ENCODE peak calls at places on chromosomes 16 and 17, in six cellular contexts. X, H, V, Y, F and M are unnamed samples.

GRCh38 chr17:28385037-28385797 is 13.7 kb downstream of the SARM1 start:
- DNase-seq in X (no peak), H (peak), V (no peak), Y (peak), F (no peak), M (no peak)

GRCh38 chr17:82414548-82415281 is 3.4 kb upstream of the HEXD start:
- DNase-seq in X (peak), H (peak), V (peak), Y (peak), F (peak), M (no peak)

GRCh38 chr17:72338847-72339790 is 218.3 kb downstream of the SOX9 start:
- DNase-seq in X (no peak), H (peak), V (peak), Y (no peak), F (peak), M (no peak)

GRCh38 chr16:2003827-2004641 is 5.6 kb downstream of the ZNF598 start:
- DNase-seq in X (peak), H (peak), V (peak), Y (peak), F (peak), M (no peak)

GRCh38 chr17:50640701-50641338 is 6.1 kb downstream of the ABCC3 start:
- DNase-seq in X (no peak), H (no peak), V (peak), Y (no peak), F (no peak), M (no peak)

GRCh38 chr17:82120148-82120547 is 22.1 kb upstream of the FASN start:
- DNase-seq in X (no peak), H (no peak), V (no peak), Y (no peak), F (no peak), M (no peak)

GRCh38 chr17:34980681-34981537 is 597 bp downstream of the LIG3 start:
- DNase-seq in X (no peak), H (peak), V (peak), Y (peak), F (peak), M (peak)

GRCh38 chr17:55241097-55241496 is 23.7 kb upstream of the HLF start:
- DNase-seq in X (no peak), H (no peak), V (no peak), Y (no peak), F (no peak), M (no peak)

GRCh38 chr17:80101946-80102706 is 745 bp downstream of the GAA start:
- DNase-seq in X (no peak), H (peak), V (peak), Y (peak), F (peak), M (no peak)

GRCh38 chr16:81585785-81586184 is 141.2 kb downstream of the CMIP start:
- DNase-seq in X (no peak), H (no peak), V (no peak), Y (peak), F (no peak), M (no peak)

GRCh38 chr17:19024101-19025078 is 19.8 kb upstream of the FAM83G start:
- DNase-seq in X (no peak), H (no peak), V (no peak), Y (no peak), F (peak), M (peak)

GRCh38 chr17:61815863-61816523 is 47.3 kb downstream of the BRIP1 start:
- DNase-seq in X (no peak), H (no peak), V (no peak), Y (peak), F (no peak), M (no peak)

GRCh38 chr17:74427048-74427762 is 4.7 kb upstream of the GPRC5C start:
- DNase-seq in X (peak), H (peak), V (no peak), Y (peak), F (peak), M (no peak)

GRCh38 chr17:6455321-6455705 is 11.1 kb downstream of the PIMREG start:
- DNase-seq in X (peak), H (peak), V (peak), Y (peak), F (no peak), M (no peak)

GRCh38 chr17:51287412-51287811 is 27.1 kb downstream of the UTP18 start:
- DNase-seq in X (no peak), H (no peak), V (no peak), Y (no peak), F (no peak), M (no peak)

GRCh38 chr17:49676276-49676868 is 1.5 kb downstream of the SPOP start:
- DNase-seq in X (no peak), H (no peak), V (peak), Y (peak), F (peak), M (no peak)

GRCh38 chr17:66667491-66668030 is 167.4 kb upstream of the CACNG5 start:
- DNase-seq in X (no peak), H (no peak), V (no peak), Y (no peak), F (no peak), M (no peak)

GRCh38 chr17:64685705-64686104 is 23.6 kb upstream of the SMURF2 start:
- DNase-seq in X (no peak), H (no peak), V (no peak), Y (no peak), F (no peak), M (no peak)

GRCh38 chr17:31456814-31457213 is 65.3 kb downstream of the RAB11FIP4 start:
- DNase-seq in X (no peak), H (no peak), V (no peak), Y (no peak), F (no peak), M (no peak)

GRCh38 chr16:77434365-77435239 is at the start of gene ADAMTS18:
- DNase-seq in X (no peak), H (peak), V (no peak), Y (peak), F (no peak), M (no peak)

GRCh38 chr16:85045641-85046471 is 18.3 kb downstream of the KIAA0513 start:
- DNase-seq in X (no peak), H (no peak), V (no peak), Y (no peak), F (no peak), M (no peak)

GRCh38 chr17:17528696-17529652 is 32.8 kb upstream of the RASD1 start:
- DNase-seq in X (no peak), H (peak), V (no peak), Y (no peak), F (no peak), M (no peak)

GRCh38 chr16:84423416-84423837 is 55.1 kb downstream of the ATP2C2 start:
- DNase-seq in X (no peak), H (no peak), V (peak), Y (peak), F (peak), M (no peak)

GRCh38 chr16:14448874-14449273 is 181.2 kb downstream of the PARN start:
- DNase-seq in X (no peak), H (no peak), V (no peak), Y (no peak), F (no peak), M (no peak)

GRCh38 chr17:81512984-81513668 is 527 bp upstream of the ACTG1 start:
- DNase-seq in X (peak), H (peak), V (peak), Y (peak), F (peak), M (no peak)

GRCh38 chr17:81885454-81885853 is 5.9 kb downstream of the ALYREF start:
- DNase-seq in X (no peak), H (no peak), V (no peak), Y (no peak), F (no peak), M (no peak)

GRCh38 chr17:2094891-2095535 is 40.1 kb downstream of the HIC1 start:
- DNase-seq in X (no peak), H (peak), V (peak), Y (peak), F (no peak), M (no peak)

GRCh38 chr16:49652441-49653175 is 203.3 kb downstream of the ZNF423 start:
- DNase-seq in X (peak), H (peak), V (peak), Y (no peak), F (no peak), M (no peak)

GRCh38 chr17:8126306-8127066 is 2.6 kb upstream of the HES7 start:
- DNase-seq in X (peak), H (peak), V (no peak), Y (peak), F (peak), M (no peak)

GRCh38 chr16:48433116-48433848 is 48.1 kb upstream of the SIAH1 start:
- DNase-seq in X (no peak), H (no peak), V (no peak), Y (no peak), F (no peak), M (no peak)

GRCh38 chr17:75832652-75833400 is 11.4 kb downstream of the UNC13D start:
- DNase-seq in X (no peak), H (no peak), V (no peak), Y (peak), F (no peak), M (no peak)

GRCh38 chr16:88702364-88703210 is 3.6 kb downstream of the RNF166 start:
- DNase-seq in X (no peak), H (no peak), V (no peak), Y (no peak), F (no peak), M (no peak)

GRCh38 chr17:7993972-7994589 is 8.3 kb upstream of the GUCY2D start:
- DNase-seq in X (no peak), H (no peak), V (no peak), Y (no peak), F (no peak), M (no peak)

GRCh38 chr17:56917559-56918296 is 3.9 kb upstream of the TRIM25 start:
- DNase-seq in X (no peak), H (no peak), V (peak), Y (no peak), F (no peak), M (no peak)

GRCh38 chr17:56914641-56915263 is 903 bp upstream of the TRIM25 start:
- DNase-seq in X (no peak), H (no peak), V (no peak), Y (no peak), F (no peak), M (no peak)

GRCh38 chr17:56913000-56913866 is 616 bp downstream of the TRIM25 start:
- DNase-seq in X (no peak), H (no peak), V (peak), Y (peak), F (no peak), M (no peak)

GRCh38 chr17:56913867-56914640 is at the start of gene TRIM25:
- DNase-seq in X (peak), H (peak), V (peak), Y (peak), F (peak), M (peak)

DNA sequence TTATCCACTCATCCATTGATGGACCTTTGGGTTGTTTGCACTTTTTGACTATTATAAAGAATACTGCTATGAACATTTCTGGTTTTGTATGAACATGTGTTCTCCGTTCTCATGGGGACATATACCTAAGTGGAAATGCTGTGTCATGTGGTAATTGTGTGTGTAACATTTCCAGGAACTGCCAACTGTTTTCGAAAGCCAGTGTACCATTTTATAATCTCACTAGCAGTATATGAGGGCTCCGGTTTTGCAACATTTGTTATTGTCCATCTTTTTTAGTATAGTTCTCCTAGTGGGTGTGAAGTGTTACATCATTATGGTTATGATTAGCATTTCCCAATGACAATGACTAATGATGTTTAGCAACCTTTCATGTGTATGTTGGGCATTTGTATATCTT is 5.1 kb upstream of the TRIM25 start:
- DNase-seq in X (no peak), H (no peak), V (peak), Y (no peak), F (peak), M (no peak)
- H3K27ac ChIP-seq in X (no peak), H (no peak), V (no peak), Y (no peak), F (no peak), M (peak)

DNA sequence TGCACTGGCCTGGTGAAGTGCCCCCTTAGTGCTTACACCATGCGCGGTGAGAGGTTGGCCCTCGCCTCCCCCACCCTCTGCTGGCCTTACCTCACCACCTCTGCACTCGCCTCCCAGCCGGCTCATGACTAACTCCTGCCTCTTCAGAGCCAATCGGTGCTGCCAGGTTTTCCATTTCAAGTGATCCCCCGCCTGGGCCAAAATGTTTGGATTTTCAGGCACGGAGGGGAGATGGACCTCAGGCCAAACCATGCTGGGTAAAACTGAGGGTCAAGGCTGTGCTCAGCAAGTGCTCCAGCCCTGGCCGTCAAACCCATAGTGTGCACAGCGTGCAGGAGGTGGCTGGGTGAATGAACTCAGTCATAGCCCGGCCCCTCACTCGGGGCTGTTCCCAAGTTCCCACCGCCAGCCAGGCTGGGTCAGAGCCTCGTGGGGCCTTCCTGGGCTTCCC is 175.4 kb downstream of the SEC14L1 start:
- DNase-seq in X (peak), H (peak), V (peak), Y (peak), F (peak), M (no peak)
- H3K27ac ChIP-seq in X (peak), H (peak), V (peak), Y (no peak), F (no peak), M (peak)

DNA sequence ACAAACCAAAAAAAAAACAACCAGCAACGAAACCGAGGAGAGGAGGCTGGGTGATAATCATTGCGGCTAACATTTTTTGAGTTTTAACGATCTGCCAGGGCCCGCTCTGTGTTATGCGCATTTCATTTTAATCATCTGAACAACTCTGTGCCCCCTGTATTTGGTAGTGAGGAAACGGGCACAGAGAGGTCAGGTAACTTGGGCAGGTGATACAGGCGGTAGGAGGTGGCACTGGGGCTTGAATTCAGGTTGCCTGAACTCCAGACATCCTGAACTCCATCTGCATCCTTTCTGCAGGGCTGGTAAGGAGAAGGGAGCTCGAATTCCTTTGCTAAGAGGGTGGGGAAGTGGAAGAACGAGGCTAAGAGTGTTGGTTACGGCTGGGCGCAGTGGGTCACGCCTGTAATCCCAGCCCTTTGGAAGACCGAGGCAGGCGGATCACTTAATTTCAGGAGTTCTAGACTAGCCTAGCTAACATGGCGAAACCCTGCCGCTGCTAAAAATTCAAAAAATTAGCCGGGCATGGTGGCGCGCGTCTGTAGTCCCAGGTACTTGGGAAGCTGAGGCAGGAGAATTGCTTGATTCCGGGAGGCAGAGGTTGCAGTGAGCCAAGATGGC is 1.1 kb downstream of the CLUAP1 start:
- DNase-seq in X (no peak), H (no peak), V (no peak), Y (peak), F (no peak), M (no peak)
- H3K27ac ChIP-seq in X (no peak), H (no peak), V (peak), Y (peak), F (no peak), M (no peak)

GRCh38 chr17:42154514-42154883 is 290 bp downstream of the RAB5C start:
- DNase-seq in X (no peak), H (no peak), V (no peak), Y (no peak), F (no peak), M (no peak)
- H3K27ac ChIP-seq in X (no peak), H (peak), V (peak), Y (no peak), F (peak), M (peak)

GRCh38 chr17:15263680-15264079 is 1.4 kb downstream of the PMP22 start:
- DNase-seq in X (no peak), H (no peak), V (no peak), Y (no peak), F (no peak), M (no peak)
- H3K27ac ChIP-seq in X (peak), H (peak), V (no peak), Y (no peak), F (no peak), M (no peak)

GRCh38 chr17:58329035-58329807 is 626 bp upstream of the TSPOAP1 start:
- DNase-seq in X (no peak), H (no peak), V (no peak), Y (peak), F (no peak), M (no peak)
- H3K27ac ChIP-seq in X (no peak), H (no peak), V (no peak), Y (no peak), F (no peak), M (no peak)

GRCh38 chr17:345992-346785 is 6.4 kb downstream of the RPH3AL start:
- DNase-seq in X (no peak), H (no peak), V (no peak), Y (no peak), F (no peak), M (no peak)
- H3K27ac ChIP-seq in X (no peak), H (peak), V (no peak), Y (no peak), F (no peak), M (no peak)

GRCh38 chr17:78343099-78343432 is 16.8 kb downstream of the SOCS3 start:
- DNase-seq in X (peak), H (peak), V (peak), Y (peak), F (peak), M (no peak)
- H3K27ac ChIP-seq in X (peak), H (peak), V (no peak), Y (no peak), F (peak), M (peak)